ENCODE peak calls at places on chromosome 19, in ten cellular contexts. A is activated naive CD4-positive, alpha-beta T cell treated with anti-CD3 and anti-CD28 coated beads, Interleukin-2, amount 50 U/mL, for 16 hours; H is KG1; M is EH; Y is ELR; S is stimulated activated naive CD8-positive, alpha-beta T cell treated with anti-CD3 and anti-CD28 coated beads, Interleukin-15, Interleukin-2, amounts not matched to agents 100 U/mL and 50 U/mL, for 24 hours; T is HCT116; D is WTC11; R is anterior cingulate cortex; J is T-helper 9 cell. I is an unnamed sample.
A peak's percentile ranks its signal among the peaks of the same experiment; 100 is the strongest.

GRCh38 chr19:2270572-2271515 is 11.1 kb downstream of the PEAK3 start:
- DNase-seq in A (peak; percentile 80), H (peak; percentile 20), M (peak; percentile 87), Y (peak; percentile 89), S (peak; percentile 82), T (no peak), D (peak; percentile 19), R (peak; percentile 47), J (peak; percentile 63), I (peak; percentile 77)

GRCh38 chr19:925912-926594 is at the start of gene ARID3A:
- DNase-seq in A (no peak), H (no peak), M (no peak), Y (no peak), S (no peak), T (no peak), D (no peak), R (no peak), J (no peak), I (peak; percentile 55)

GRCh38 chr19:46181386-46181774 is 33.3 kb downstream of the IGFL2 start:
- DNase-seq in A (no peak), H (no peak), M (peak; percentile 63), Y (peak; percentile 54), S (peak; percentile 25), T (no peak), D (no peak), R (no peak), J (no peak), I (no peak)

GRCh38 chr19:53463263-53463662 is 4.3 kb upstream of the ZNF813 start:
- DNase-seq in A (no peak), H (no peak), M (peak; percentile 8), Y (peak; percentile 25), S (peak; percentile 24), T (no peak), D (peak; percentile 95), R (peak; percentile 44), J (no peak), I (peak; percentile 10)

GRCh38 chr19:43636121-43636683 is 3.4 kb downstream of the CADM4 start:
- DNase-seq in A (no peak), H (no peak), M (peak; percentile 20), Y (peak; percentile 45), S (no peak), T (no peak), D (peak; percentile 62), R (peak; percentile 36), J (no peak), I (no peak)

GRCh38 chr19:525857-526419 is 5.6 kb upstream of the CDC34 start:
- DNase-seq in A (no peak), H (no peak), M (no peak), Y (no peak), S (no peak), T (no peak), D (no peak), R (no peak), J (no peak), I (peak; percentile 88)

GRCh38 chr19:55777528-55777927 is 8.6 kb downstream of the RFPL4AL1 start:
- DNase-seq in A (no peak), H (no peak), M (no peak), Y (no peak), S (peak; percentile 5), T (peak; percentile 2), D (peak; percentile 13), R (no peak), J (no peak), I (no peak)

GRCh38 chr19:56405062-56405461 is 930 bp downstream of the ZNF583 start:
- DNase-seq in A (peak; percentile 14), H (no peak), M (no peak), Y (no peak), S (no peak), T (no peak), D (no peak), R (no peak), J (no peak), I (no peak)

GRCh38 chr19:17304386-17305047 is 1.2 kb upstream of the MRPL34 start:
- DNase-seq in A (no peak), H (no peak), M (no peak), Y (no peak), S (no peak), T (no peak), D (no peak), R (no peak), J (no peak), I (no peak)

GRCh38 chr19:32862173-32862572 is 7.4 kb downstream of the SLC7A9 start:
- DNase-seq in A (no peak), H (no peak), M (no peak), Y (no peak), S (no peak), T (no peak), D (no peak), R (no peak), J (no peak), I (no peak)

GRCh38 chr19:2537544-2537943 is 61.6 kb downstream of the GADD45B start:
- DNase-seq in A (no peak), H (no peak), M (no peak), Y (no peak), S (no peak), T (no peak), D (no peak), R (no peak), J (no peak), I (no peak)

GRCh38 chr19:58395220-58395978 is at the start of gene RNF225:
- DNase-seq in A (no peak), H (no peak), M (no peak), Y (no peak), S (no peak), T (no peak), D (peak; percentile 59), R (no peak), J (no peak), I (peak; percentile 83)

GRCh38 chr19:40445945-40446784 is 2.0 kb upstream of the SERTAD3 start:
- DNase-seq in A (no peak), H (no peak), M (peak; percentile 48), Y (no peak), S (no peak), T (no peak), D (peak; percentile 66), R (no peak), J (no peak), I (peak; percentile 84)

GRCh38 chr19:1425102-1425842 is 12.9 kb upstream of the RPS15 start:
- DNase-seq in A (no peak), H (no peak), M (no peak), Y (no peak), S (no peak), T (no peak), D (no peak), R (no peak), J (no peak), I (no peak)

GRCh38 chr19:35063940-35064818 is 22.7 kb downstream of the HPN start:
- DNase-seq in A (peak; percentile 54), H (no peak), M (peak; percentile 58), Y (peak; percentile 77), S (no peak), T (no peak), D (no peak), R (no peak), J (no peak), I (no peak)

GRCh38 chr19:13103961-13104847 is 1.5 kb upstream of the LYL1 start:
- DNase-seq in A (peak; percentile 70), H (peak; percentile 91), M (no peak), Y (no peak), S (peak; percentile 86), T (no peak), D (peak; percentile 82), R (no peak), J (peak; percentile 64), I (no peak)

GRCh38 chr19:29678484-29679106 is 13.3 kb downstream of the PLEKHF1 start:
- DNase-seq in A (no peak), H (no peak), M (no peak), Y (no peak), S (no peak), T (no peak), D (no peak), R (no peak), J (no peak), I (no peak)

GRCh38 chr19:907183-907853 is 5.7 kb downstream of the R3HDM4 start:
- DNase-seq in A (no peak), H (no peak), M (no peak), Y (no peak), S (peak; percentile 72), T (no peak), D (no peak), R (no peak), J (no peak), I (no peak)

GRCh38 chr19:7894612-7895309 is 6.5 kb downstream of the LRRC8E start:
- DNase-seq in A (no peak), H (no peak), M (no peak), Y (no peak), S (no peak), T (no peak), D (no peak), R (no peak), J (no peak), I (peak; percentile 38)

I was measured in trophoblast cell.